ENCODE peak calls at places on chromosomes 1 and 21, in five cellular contexts. Y, E, A, Z and R are unnamed samples.

GRCh38 chr1:204289280-204289679 is 70.4 kb downstream of the PLEKHA6 start:
- DNase-seq in Y (no peak), E (no peak), A (no peak), Z (no peak), R (no peak)

GRCh38 chr1:203521071-203521794 is 27.3 kb downstream of the OPTC start:
- DNase-seq in Y (no peak), E (no peak), A (no peak), Z (no peak), R (no peak)

GRCh38 chr1:25757846-25758185 is 42.2 kb upstream of the SELENON start:
- DNase-seq in Y (no peak), E (no peak), A (no peak), Z (no peak), R (no peak)

GRCh38 chr21:27693376-27693775 is 726.5 kb upstream of the ADAMTS5 start:
- DNase-seq in Y (no peak), E (peak), A (no peak), Z (no peak), R (no peak)

GRCh38 chr1:10056599-10056987 is 23.8 kb downstream of the UBE4B start:
- DNase-seq in Y (no peak), E (no peak), A (peak), Z (no peak), R (peak)

GRCh38 chr1:27137022-27137542 is 17.8 kb downstream of the SLC9A1 start:
- DNase-seq in Y (peak), E (no peak), A (peak), Z (peak), R (peak)

GRCh38 chr1:29832936-29833335 is 596.6 kb downstream of the PTPRU start:
- DNase-seq in Y (no peak), E (no peak), A (no peak), Z (no peak), R (no peak)

GRCh38 chr1:55870076-55870475 is 654.9 kb upstream of the USP24 start:
- DNase-seq in Y (no peak), E (no peak), A (no peak), Z (no peak), R (no peak)

GRCh38 chr1:193584840-193585239 is 398.4 kb upstream of the B3GALT2 start:
- DNase-seq in Y (no peak), E (no peak), A (no peak), Z (no peak), R (no peak)

GRCh38 chr1:110508531-110508930 is 10.4 kb downstream of the KCNA10 start:
- DNase-seq in Y (no peak), E (no peak), A (no peak), Z (no peak), R (no peak)

GRCh38 chr1:221555689-221556433 is 186.0 kb downstream of the DUSP10 start:
- DNase-seq in Y (no peak), E (no peak), A (no peak), Z (no peak), R (no peak)

GRCh38 chr1:32447469-32448185 is 17.2 kb upstream of the ZBTB8B start:
- DNase-seq in Y (no peak), E (peak), A (no peak), Z (no peak), R (no peak)

GRCh38 chr1:160907976-160908375 is 23.0 kb upstream of the ITLN1 start:
- DNase-seq in Y (no peak), E (no peak), A (no peak), Z (no peak), R (no peak)

GRCh38 chr1:39102537-39103320 is 76.6 kb downstream of the NDUFS5 start:
- DNase-seq in Y (no peak), E (peak), A (peak), Z (no peak), R (peak)

GRCh38 chr1:197998110-197998509 is 80.9 kb downstream of the LHX9 start:
- DNase-seq in Y (no peak), E (no peak), A (no peak), Z (no peak), R (no peak)

GRCh38 chr1:6273380-6273891 is 12.5 kb upstream of the GPR153 start:
- DNase-seq in Y (no peak), E (peak), A (no peak), Z (no peak), R (no peak)

GRCh38 chr1:72282271-72282656 is at the start of gene NEGR1:
- DNase-seq in Y (peak), E (peak), A (no peak), Z (peak), R (no peak)

GRCh38 chr1:70475023-70475422 is 64.0 kb downstream of the CTH start:
- DNase-seq in Y (no peak), E (no peak), A (no peak), Z (no peak), R (no peak)

GRCh38 chr1:229768232-229768631 is 142.2 kb downstream of the URB2 start:
- DNase-seq in Y (no peak), E (no peak), A (no peak), Z (no peak), R (no peak)

GRCh38 chr1:77134359-77134758 is 84.9 kb downstream of the PIGK start:
- DNase-seq in Y (no peak), E (no peak), A (no peak), Z (no peak), R (no peak)

GRCh38 chr21:38990424-38990794 is 184.7 kb downstream of the ETS2 start:
- DNase-seq in Y (no peak), E (no peak), A (no peak), Z (no peak), R (no peak)

GRCh38 chr1:28775121-28775942 is 36.6 kb upstream of the OPRD1 start:
- DNase-seq in Y (peak), E (peak), A (peak), Z (peak), R (peak)

GRCh38 chr1:66271216-66271903 is 262.6 kb upstream of the SGIP1 start:
- DNase-seq in Y (peak), E (peak), A (peak), Z (peak), R (no peak)

GRCh38 chr21:44024895-44025353 is 12.8 kb downstream of the TRAPPC10 start:
- DNase-seq in Y (peak), E (peak), A (no peak), Z (peak), R (no peak)

GRCh38 chr1:27598288-27598687 is 5.7 kb downstream of the AHDC1 start:
- DNase-seq in Y (peak), E (no peak), A (no peak), Z (peak), R (no peak)

GRCh38 chr1:210257698-210258395 is 25.3 kb downstream of the SERTAD4 start:
- DNase-seq in Y (no peak), E (peak), A (no peak), Z (no peak), R (no peak)

GRCh38 chr1:53073899-53074311 is 11.9 kb downstream of the PODN start:
- DNase-seq in Y (peak), E (no peak), A (no peak), Z (peak), R (no peak)

GRCh38 chr1:220873087-220873486 is 6.2 kb upstream of the HLX start:
- DNase-seq in Y (no peak), E (no peak), A (no peak), Z (no peak), R (no peak)

GRCh38 chr1:156262461-156263287 is 14.8 kb upstream of the PAQR6 start:
- DNase-seq in Y (no peak), E (peak), A (no peak), Z (no peak), R (no peak)

GRCh38 chr1:2493691-2494322 is 17.7 kb downstream of the PLCH2 start:
- DNase-seq in Y (no peak), E (no peak), A (no peak), Z (no peak), R (no peak)

GRCh38 chr1:71695820-71696219 is 586.5 kb downstream of the NEGR1 start:
- DNase-seq in Y (no peak), E (peak), A (no peak), Z (no peak), R (no peak)

GRCh38 chr1:168400139-168400538 is 119.5 kb downstream of the TBX19 start:
- DNase-seq in Y (no peak), E (no peak), A (no peak), Z (no peak), R (no peak)

GRCh38 chr1:192877283-192877886 is 68.5 kb downstream of the RGS2 start:
- DNase-seq in Y (no peak), E (no peak), A (no peak), Z (no peak), R (no peak)

GRCh38 chr1:185654199-185654951 is 79.8 kb upstream of the HMCN1 start:
- DNase-seq in Y (no peak), E (peak), A (no peak), Z (no peak), R (no peak)

GRCh38 chr1:44294588-44295007 is 60.5 kb downstream of the ERI3 start:
- DNase-seq in Y (no peak), E (no peak), A (no peak), Z (peak), R (no peak)

GRCh38 chr1:32622806-32623694 is 27.3 kb downstream of the ZBTB8OS start:
- DNase-seq in Y (no peak), E (no peak), A (no peak), Z (no peak), R (no peak)

DNA sequence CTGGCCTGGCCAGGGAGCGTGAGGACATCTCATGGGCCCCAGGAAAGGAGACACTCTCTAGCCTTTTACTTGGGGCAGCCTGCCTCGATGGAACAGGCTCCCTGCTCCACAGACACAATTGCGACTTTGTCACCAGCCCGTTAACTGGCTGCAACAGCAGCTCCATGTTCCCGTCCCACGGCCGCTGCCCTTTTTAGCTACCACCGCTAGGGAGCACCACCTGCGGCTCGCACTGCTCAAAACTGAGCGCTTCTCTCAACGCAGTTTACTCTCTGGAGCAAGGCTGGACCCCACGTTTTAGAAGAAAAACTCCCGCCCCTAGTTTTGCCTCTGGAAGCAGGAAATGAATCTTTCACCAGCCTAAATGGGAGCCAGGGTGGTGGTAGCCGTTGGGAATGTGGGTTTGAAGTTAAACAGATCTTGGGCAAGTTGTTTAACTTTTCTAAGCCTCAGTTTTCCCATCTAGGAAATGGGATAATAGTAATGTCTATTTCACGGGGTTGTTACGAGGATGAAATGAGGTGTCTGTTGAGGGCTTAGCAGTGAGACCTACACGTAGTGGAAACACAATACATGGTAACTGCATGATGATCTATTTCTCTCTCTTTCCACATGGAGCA is 3.5 kb upstream of the LRRC38 start:
- DNase-seq in Y (no peak), E (peak), A (peak), Z (no peak), R (no peak)
- TF ChIP-seq CTCF in Y (peak), E (peak), A (peak), Z (peak), R (peak)

GRCh38 chr21:40618216-40618615 is 228.7 kb downstream of the DSCAM start:
- DNase-seq in Y (no peak), E (no peak), A (no peak), Z (no peak), R (no peak)

GRCh38 chr21:40616377-40616704 is 230.6 kb downstream of the DSCAM start:
- DNase-seq in Y (no peak), E (no peak), A (no peak), Z (no peak), R (no peak)

GRCh38 chr21:40620386-40621145 is 226.4 kb downstream of the DSCAM start:
- DNase-seq in Y (no peak), E (no peak), A (no peak), Z (no peak), R (no peak)

GRCh38 chr21:40615503-40616376 is 231.2 kb downstream of the DSCAM start:
- DNase-seq in Y (no peak), E (peak), A (no peak), Z (no peak), R (no peak)
- TF ChIP-seq CTCF in Y (no peak), E (no peak), A (no peak), Z (no peak), R (no peak)

GRCh38 chr1:91440845-91441244 is 36.2 kb upstream of the HFM1 start:
- DNase-seq in Y (no peak), E (peak), A (peak), Z (no peak), R (peak)
- TF ChIP-seq CTCF in Y (peak), E (no peak), A (peak), Z (no peak), R (no peak)

DNA sequence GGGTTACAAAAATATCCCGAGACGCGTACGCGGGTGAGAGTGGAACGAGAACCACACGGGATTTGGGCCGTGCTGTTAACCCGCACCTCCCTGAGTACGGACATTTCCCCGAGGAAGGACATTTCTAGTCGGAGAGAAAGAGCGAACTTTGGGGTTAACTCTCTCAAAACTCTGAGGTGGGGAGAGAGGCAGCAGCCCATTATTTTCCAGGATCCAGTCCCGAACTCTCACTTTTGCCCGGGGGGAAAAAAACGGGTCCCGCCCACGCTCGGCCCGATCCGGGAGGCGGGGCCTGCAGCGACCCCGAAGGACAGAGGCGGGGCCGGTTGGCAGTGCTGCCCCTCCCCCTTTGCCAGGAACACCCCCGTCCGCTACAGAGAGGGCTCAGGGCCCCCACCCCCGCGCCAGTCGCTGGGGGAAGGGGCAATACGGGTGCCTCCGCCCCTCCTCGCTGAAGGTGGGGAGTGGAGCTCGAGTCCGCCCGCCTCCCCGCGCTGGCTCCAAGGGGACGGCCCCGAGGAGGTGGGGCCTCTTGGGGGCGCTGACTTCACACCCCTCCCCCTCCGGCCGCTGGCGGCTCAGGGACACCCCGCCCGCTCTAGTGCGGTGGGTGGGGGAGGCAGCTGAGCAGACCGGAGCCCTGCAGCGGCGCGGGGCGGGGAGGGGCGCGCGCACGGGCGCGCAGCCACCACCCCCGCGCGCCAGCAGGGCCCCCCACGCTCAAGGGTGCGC is 722 bp downstream of the NUCKS1 start:
- DNase-seq in Y (peak), E (peak), A (peak), Z (peak), R (peak)
- TF ChIP-seq CTCF in Y (no peak), E (no peak), A (no peak), Z (no peak), R (no peak)

DNA sequence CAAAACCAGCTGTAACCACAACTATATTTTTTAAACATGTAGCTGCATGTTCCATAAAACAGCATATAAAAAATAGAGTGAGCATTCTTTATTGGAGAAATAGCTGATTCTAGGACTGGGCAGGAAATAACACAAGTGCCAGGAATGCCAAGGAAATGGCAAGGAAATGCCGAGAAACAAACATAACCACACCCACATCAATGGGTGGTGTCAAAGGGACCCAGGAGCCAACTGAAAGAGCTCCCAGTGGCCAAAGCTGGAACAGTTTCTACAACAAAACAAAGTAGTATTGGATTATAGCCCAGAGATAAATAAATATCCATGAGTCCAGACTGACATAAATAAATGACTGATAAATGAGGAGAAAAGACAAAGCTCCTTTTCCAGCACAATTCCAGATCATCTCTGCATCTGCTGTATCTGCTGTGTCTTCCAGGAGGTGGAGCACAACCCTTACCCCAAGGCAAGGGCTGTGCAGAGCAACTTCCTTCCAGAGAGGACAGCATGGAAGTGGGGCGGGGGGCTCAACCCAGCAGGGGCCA is 28.1 kb downstream of the ADARB1 start:
- DNase-seq in Y (no peak), E (peak), A (no peak), Z (no peak), R (no peak)
- TF ChIP-seq CTCF in Y (peak), E (peak), A (no peak), Z (peak), R (peak)